ENCODE peak calls at places on chromosomes 7 and 10, in five cellular contexts. L is activated CD8-positive, alpha-beta memory T cell treated with anti-CD3 and anti-CD28 coated beads, Interleukin-2, amount 10 ng/mL, durations not matched to agents 7 days and 5 days; Q is HuH-7; X is tibial artery; V is AG04450. S is an unnamed sample.

GRCh38 chr7:131302876-131303707 is 24.6 kb upstream of the MKLN1 start:
- DNase-seq in V (no peak), X (no peak), Q (peak), L (no peak), S (peak)

GRCh38 chr10:95388539-95388938 is 97.7 kb upstream of the PDLIM1 start:
- DNase-seq in V (no peak), X (peak), Q (peak), L (no peak), S (no peak)

GRCh38 chr7:90607196-90607595 is 11.1 kb downstream of the CDK14 start:
- DNase-seq in X (no peak), V (no peak), Q (no peak), L (no peak), S (no peak)

GRCh38 chr7:21370283-21370982 is 57.5 kb upstream of the SP4 start:
- DNase-seq in L (no peak), X (no peak), V (no peak), Q (no peak), S (no peak)

GRCh38 chr10:132708441-132708840 is 77.5 kb downstream of the NKX6-2 start:
- DNase-seq in L (no peak), V (no peak), Q (no peak), X (no peak), S (no peak)

GRCh38 chr10:2994562-2994961 is 72.8 kb upstream of the PFKP start:
- DNase-seq in L (no peak), X (no peak), Q (no peak), V (no peak), S (no peak)

GRCh38 chr10:98272245-98272644 is 4.3 kb upstream of the LOXL4 start:
- DNase-seq in Q (no peak), X (no peak), L (no peak), V (no peak), S (no peak)

GRCh38 chr7:80630611-80631010 is 7.8 kb upstream of the CD36 start:
- DNase-seq in V (no peak), X (no peak), L (no peak), Q (no peak), S (no peak)

GRCh38 chr10:101217450-101218281 is 11.6 kb downstream of the LBX1 start:
- DNase-seq in L (no peak), X (no peak), Q (peak), V (no peak), S (peak)

GRCh38 chr10:119199231-119199992 is 8.0 kb upstream of the GRK5 start:
- DNase-seq in Q (peak), X (peak), V (no peak), L (peak), S (peak)

GRCh38 chr10:34710391-34710751 is 104.7 kb downstream of the PARD3 start:
- DNase-seq in V (no peak), L (no peak), Q (no peak), X (peak), S (no peak)

GRCh38 chr10:133126431-133127290 is 33.4 kb upstream of the KNDC1 start:
- DNase-seq in X (no peak), V (no peak), Q (no peak), L (no peak), S (no peak)

GRCh38 chr10:110408203-110408871 is 89.4 kb upstream of the DUSP5 start:
- DNase-seq in V (no peak), Q (no peak), X (no peak), L (no peak), S (no peak)

GRCh38 chr7:467393-467828 is 52.2 kb downstream of the PDGFA start:
- DNase-seq in V (no peak), X (no peak), Q (no peak), L (no peak), S (no peak)

GRCh38 chr10:42936580-42936979 is 140.3 kb upstream of the RET start:
- DNase-seq in V (no peak), X (no peak), Q (no peak), L (peak), S (no peak)

GRCh38 chr7:30224511-30225031 is 59.8 kb upstream of the ZNRF2 start:
- DNase-seq in L (no peak), Q (no peak), V (no peak), X (no peak), S (peak)

GRCh38 chr10:79491171-79491835 is 21.0 kb upstream of the EIF5AL1 start:
- DNase-seq in L (no peak), V (no peak), Q (no peak), X (no peak), S (peak)

GRCh38 chr10:30436200-30436599 is 2.2 kb downstream of the MAP3K8 start:
- DNase-seq in X (no peak), Q (no peak), V (no peak), L (peak), S (peak)

GRCh38 chr10:34172936-34173533 is 642.1 kb downstream of the PARD3 start:
- DNase-seq in Q (no peak), X (no peak), V (no peak), L (no peak), S (no peak)

GRCh38 chr7:114973147-114973546 is 51.3 kb downstream of the MDFIC start:
- DNase-seq in V (no peak), L (no peak), X (no peak), Q (no peak), S (no peak)

GRCh38 chr7:153628825-153629224 is 423.4 kb upstream of the DPP6 start:
- DNase-seq in V (no peak), Q (no peak), L (no peak), X (no peak), S (no peak)

GRCh38 chr7:111409714-111410422 is 152.4 kb downstream of the IMMP2L start:
- DNase-seq in L (no peak), Q (no peak), X (no peak), V (peak), S (no peak)

GRCh38 chr10:23438547-23439451 is at the start of gene OTUD1:
- DNase-seq in L (peak), Q (peak), V (peak), X (peak), S (peak)

GRCh38 chr10:109374215-109374614 is 549.1 kb downstream of the XPNPEP1 start:
- DNase-seq in Q (no peak), L (no peak), X (no peak), V (peak), S (no peak)

GRCh38 chr10:83248232-83248631 is 891.1 kb upstream of the GHITM start:
- DNase-seq in V (no peak), Q (no peak), X (no peak), L (no peak), S (no peak)

GRCh38 chr7:2129376-2130375 is 103.1 kb downstream of the MAD1L1 start:
- DNase-seq in V (no peak), X (no peak), L (no peak), Q (no peak), S (no peak)

GRCh38 chr7:1210979-1211608 is 21.6 kb upstream of the UNCX start:
- DNase-seq in L (no peak), X (no peak), Q (no peak), V (no peak), S (peak)

GRCh38 chr7:24139996-24140395 is 144.0 kb upstream of the NPY start:
- DNase-seq in L (no peak), V (no peak), Q (no peak), X (no peak), S (no peak)

GRCh38 chr10:16491933-16492332 is 29.7 kb downstream of the C1QL3 start:
- DNase-seq in L (no peak), Q (no peak), V (no peak), X (no peak), S (no peak)

GRCh38 chr10:52639652-52640051 is 132.9 kb downstream of the MBL2 start:
- DNase-seq in Q (no peak), L (no peak), X (no peak), V (no peak), S (peak)

GRCh38 chr10:92990615-92991014 is 70.0 kb upstream of the CYP26C1 start:
- DNase-seq in Q (no peak), X (no peak), V (no peak), L (no peak), S (no peak)

GRCh38 chr7:150399861-150400778 is 21.0 kb downstream of the ZNF775 start:
- DNase-seq in L (no peak), V (no peak), X (no peak), Q (no peak), S (no peak)